ENCODE peak calls at places on chromosomes 5 and 9, in seven cellular contexts. W is pancreas, I is tibial nerve, M is right lobe of liver, D is lung, G is left ventricle myocardium inferior, E is right cardiac atrium. U is an unnamed sample.

GRCh38 chr9:84264307-84264706 is 76.3 kb downstream of the SLC28A3 start:
- DNase-seq in W (no peak), I (no peak), M (no peak), D (no peak), G (no peak), E (no peak), U (no peak)

GRCh38 chr5:129216001-129216400 is 121.5 kb downstream of the ISOC1 start:
- DNase-seq in W (no peak), I (no peak), M (peak; percentile 29), D (no peak), G (no peak), E (no peak), U (no peak)

GRCh38 chr5:100840769-100841168 is 62.3 kb downstream of the ST8SIA4 start:
- DNase-seq in W (no peak), I (no peak), M (no peak), D (no peak), G (no peak), E (no peak), U (no peak)

GRCh38 chr5:81842795-81843377 is 92.0 kb upstream of the SSBP2 start:
- DNase-seq in W (peak; percentile 48), I (no peak), M (no peak), D (no peak), G (no peak), E (no peak), U (no peak)

GRCh38 chr9:69385474-69386091 is 60.6 kb downstream of the ENTREP1 start:
- DNase-seq in W (peak; percentile 65), I (no peak), M (no peak), D (no peak), G (no peak), E (no peak), U (no peak)

GRCh38 chr9:105735366-105735765 is 41.0 kb downstream of the TMEM38B start:
- DNase-seq in W (no peak), I (no peak), M (no peak), D (no peak), G (no peak), E (no peak), U (no peak)

GRCh38 chr5:93574939-93575241 is 6.1 kb downstream of the NR2F1-AS1 start:
- DNase-seq in W (no peak), I (no peak), M (no peak), D (no peak), G (no peak), E (no peak), U (no peak)

GRCh38 chr5:5419291-5420210 is 2.9 kb upstream of the ICE1 start:
- DNase-seq in W (peak; percentile 17), I (no peak), M (no peak), D (no peak), G (no peak), E (no peak), U (no peak)

GRCh38 chr9:134935056-134936020 is 17.6 kb upstream of the FCN1 start:
- DNase-seq in W (no peak), I (no peak), M (no peak), D (no peak), G (no peak), E (peak; percentile 23), U (no peak)

GRCh38 chr5:36239370-36240293 is 2.1 kb downstream of the NADK2 start:
- DNase-seq in W (no peak), I (no peak), M (no peak), D (no peak), G (no peak), E (no peak), U (no peak)

GRCh38 chr9:131289301-131290038 is at the start of gene PLPP7:
- DNase-seq in W (no peak), I (peak; percentile 67), M (no peak), D (no peak), G (peak; percentile 88), E (peak; percentile 94), U (no peak)

GRCh38 chr5:177448244-177448950 is 1.8 kb downstream of the PRR7 start:
- DNase-seq in W (no peak), I (no peak), M (no peak), D (no peak), G (no peak), E (no peak), U (no peak)

GRCh38 chr9:126448136-126448535 is 121.5 kb downstream of the MVB12B start:
- DNase-seq in W (no peak), I (no peak), M (no peak), D (no peak), G (no peak), E (no peak), U (no peak)

GRCh38 chr5:156896545-156896944 is 46.5 kb downstream of the PPP1R2B start:
- DNase-seq in W (no peak), I (no peak), M (no peak), D (no peak), G (no peak), E (no peak), U (no peak)

GRCh38 chr5:18772475-18772874 is 1138.2 kb downstream of the TAF11L14 start:
- DNase-seq in W (no peak), I (no peak), M (no peak), D (no peak), G (no peak), E (no peak), U (no peak)

DNA sequence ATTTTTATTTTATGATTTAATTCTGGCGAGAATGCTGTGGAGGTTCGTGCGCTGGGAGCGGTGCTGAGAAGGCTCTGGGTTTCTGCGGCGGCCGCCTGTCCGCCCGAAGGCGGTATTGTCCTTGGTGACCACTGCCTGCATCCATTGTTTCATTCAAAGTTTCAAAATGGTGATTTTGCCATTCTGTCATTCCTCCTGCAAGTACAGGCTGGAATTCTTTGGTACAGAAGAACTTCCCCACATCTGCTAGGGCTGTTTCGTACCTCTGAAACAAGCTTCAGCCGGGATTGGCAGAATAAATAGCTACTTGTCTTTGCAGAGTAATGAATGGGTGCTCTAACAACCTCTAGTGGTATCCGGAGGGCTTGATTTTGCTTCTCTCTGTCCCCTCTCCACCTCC is 112.6 kb upstream of the CACNA1B start:
- DNase-seq in W (no peak), I (no peak), M (no peak), D (no peak), G (no peak), E (no peak), U (no peak)
- H3K27ac ChIP-seq in W (no peak overlapping the region), I (peak overlapping the region; percentile 16), M (no peak overlapping the region), D (no peak overlapping the region), G (no peak overlapping the region), E (no peak overlapping the region), U (no peak overlapping the region)

GRCh38 chr9:129632460-129632859 is 6.5 kb downstream of the NTMT1 start:
- DNase-seq in W (no peak), I (no peak), M (no peak), D (no peak), G (no peak), E (peak; percentile 42), U (no peak)
- H3K4me3 ChIP-seq in W (no peak overlapping the region), I (no peak overlapping the region), M (no peak overlapping the region), D (no peak overlapping the region), G (no peak overlapping the region), E (no peak overlapping the region), U (no peak overlapping the region)

DNA sequence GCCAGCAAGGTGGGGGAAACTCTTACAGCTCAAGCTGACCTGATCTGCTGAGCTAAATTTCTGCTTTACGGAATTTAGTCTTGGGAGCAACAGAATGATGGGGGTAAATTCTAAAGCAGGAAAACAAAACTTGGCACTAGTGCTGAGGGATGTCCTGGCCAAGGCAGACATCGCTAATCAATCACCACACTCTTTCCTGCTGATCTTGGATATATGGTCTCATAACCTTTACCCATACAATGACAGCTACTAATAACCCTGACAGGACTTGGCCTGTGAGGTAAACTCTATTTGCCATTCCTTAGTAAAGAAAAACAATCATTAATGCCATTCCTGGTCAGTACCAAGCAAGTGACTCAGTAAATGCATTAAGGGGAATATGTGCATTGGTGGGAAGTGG is 51.5 kb downstream of the PPARGC1B start:
- DNase-seq in W (no peak), I (no peak), M (no peak), D (no peak), G (no peak), E (no peak), U (no peak)
- H3K27ac ChIP-seq in W (no peak overlapping the region), I (no peak overlapping the region), M (no peak overlapping the region), D (no peak overlapping the region), G (peak overlapping the region; percentile 88), E (peak overlapping the region; percentile 95), U (no peak overlapping the region)

GRCh38 chr9:133862585-133863041 is 124.5 kb upstream of the SARDH start:
- DNase-seq in W (peak; percentile 48), I (peak; percentile 31), M (peak; percentile 78), D (peak; percentile 32), G (peak; percentile 54), E (peak; percentile 85), U (no peak)

GRCh38 chr9:133861692-133862091 is 123.5 kb upstream of the SARDH start:
- DNase-seq in W (no peak), I (no peak), M (no peak), D (no peak), G (no peak), E (no peak), U (no peak)

GRCh38 chr9:133861103-133861502 is 123.0 kb upstream of the SARDH start:
- DNase-seq in W (no peak), I (no peak), M (no peak), D (no peak), G (no peak), E (no peak), U (no peak)

GRCh38 chr9:133864011-133864410 is 125.9 kb upstream of the SARDH start:
- DNase-seq in W (no peak), I (no peak), M (no peak), D (no peak), G (no peak), E (no peak), U (no peak)

GRCh38 chr9:133863193-133863592 is 125.0 kb upstream of the SARDH start:
- DNase-seq in W (no peak), I (no peak), M (no peak), D (no peak), G (no peak), E (no peak), U (no peak)
- H3K4me3 ChIP-seq in W (no peak overlapping the region), I (peak overlapping the region; percentile 22), M (no peak overlapping the region), D (no peak overlapping the region), G (peak overlapping the region; percentile 46), E (no peak overlapping the region), U (no peak overlapping the region)

U was measured in effector memory CD4-positive, alpha-beta T cell.